ENCODE peak calls at places on chromosome 21, in ten cellular contexts. One of them, this sample, is unnamed.

GRCh38 chr21:36890086-36890485 is 76.4 kb downstream of the HLCS start:
- DNase-seq in posterior cingulate gyrus: no peak
- DNase-seq in activated CD8-positive, alpha-beta memory T cell treated with anti-CD3 and anti-CD28 coated beads for 4 hours: no peak
- DNase-seq in dermis microvascular lymphatic vessel endothelial cell: no peak
- DNase-seq in fibroblast of lung: no peak
- DNase-seq in M059J: no peak
- DNase-seq in KBM-7: no peak
- DNase-seq in stimulated activated CD8-positive, alpha-beta memory T cell treated with anti-CD3 and anti-CD28 coated beads, Interleukin-4, amount 100 ng/mL, for 4 hours: no peak
- DNase-seq in NCI-H82: no peak
- DNase-seq in nephron progenitor cell: no peak
- DNase-seq in this sample: peak

GRCh38 chr21:15893902-15894301 is 164.1 kb downstream of the USP25 start:
- DNase-seq in NCI-H82: peak
- DNase-seq in activated CD8-positive, alpha-beta memory T cell treated with anti-CD3 and anti-CD28 coated beads for 4 hours: no peak
- DNase-seq in nephron progenitor cell: no peak
- DNase-seq in stimulated activated CD8-positive, alpha-beta memory T cell treated with anti-CD3 and anti-CD28 coated beads, Interleukin-4, amount 100 ng/mL, for 4 hours: no peak
- DNase-seq in M059J: no peak
- DNase-seq in fibroblast of lung: no peak
- DNase-seq in posterior cingulate gyrus: no peak
- DNase-seq in KBM-7: no peak
- DNase-seq in dermis microvascular lymphatic vessel endothelial cell: no peak
- DNase-seq in this sample: no peak

GRCh38 chr21:35234725-35235124 is 185.6 kb upstream of the RUNX1 start:
- DNase-seq in KBM-7: peak
- DNase-seq in fibroblast of lung: no peak
- DNase-seq in M059J: peak
- DNase-seq in stimulated activated CD8-positive, alpha-beta memory T cell treated with anti-CD3 and anti-CD28 coated beads, Interleukin-4, amount 100 ng/mL, for 4 hours: no peak
- DNase-seq in dermis microvascular lymphatic vessel endothelial cell: no peak
- DNase-seq in NCI-H82: no peak
- DNase-seq in nephron progenitor cell: no peak
- DNase-seq in posterior cingulate gyrus: no peak
- DNase-seq in activated CD8-positive, alpha-beta memory T cell treated with anti-CD3 and anti-CD28 coated beads for 4 hours: no peak
- DNase-seq in this sample: peak

GRCh38 chr21:43590220-43590619 is 69.1 kb downstream of the HSF2BP start:
- DNase-seq in posterior cingulate gyrus: no peak
- DNase-seq in nephron progenitor cell: no peak
- DNase-seq in dermis microvascular lymphatic vessel endothelial cell: no peak
- DNase-seq in fibroblast of lung: no peak
- DNase-seq in activated CD8-positive, alpha-beta memory T cell treated with anti-CD3 and anti-CD28 coated beads for 4 hours: no peak
- DNase-seq in M059J: peak
- DNase-seq in NCI-H82: no peak
- DNase-seq in KBM-7: no peak
- DNase-seq in stimulated activated CD8-positive, alpha-beta memory T cell treated with anti-CD3 and anti-CD28 coated beads, Interleukin-4, amount 100 ng/mL, for 4 hours: no peak
- DNase-seq in this sample: peak

GRCh38 chr21:15895142-15896106 is 165.6 kb downstream of the USP25 start:
- DNase-seq in KBM-7: no peak
- DNase-seq in stimulated activated CD8-positive, alpha-beta memory T cell treated with anti-CD3 and anti-CD28 coated beads, Interleukin-4, amount 100 ng/mL, for 4 hours: no peak
- DNase-seq in NCI-H82: no peak
- DNase-seq in nephron progenitor cell: no peak
- DNase-seq in fibroblast of lung: peak
- DNase-seq in posterior cingulate gyrus: no peak
- DNase-seq in activated CD8-positive, alpha-beta memory T cell treated with anti-CD3 and anti-CD28 coated beads for 4 hours: no peak
- DNase-seq in M059J: no peak
- DNase-seq in dermis microvascular lymphatic vessel endothelial cell: no peak
- DNase-seq in this sample: peak

GRCh38 chr21:39705849-39706248 is 39.1 kb upstream of the IGSF5 start:
- DNase-seq in nephron progenitor cell: no peak
- DNase-seq in NCI-H82: no peak
- DNase-seq in fibroblast of lung: peak
- DNase-seq in KBM-7: no peak
- DNase-seq in stimulated activated CD8-positive, alpha-beta memory T cell treated with anti-CD3 and anti-CD28 coated beads, Interleukin-4, amount 100 ng/mL, for 4 hours: no peak
- DNase-seq in M059J: no peak
- DNase-seq in dermis microvascular lymphatic vessel endothelial cell: no peak
- DNase-seq in posterior cingulate gyrus: no peak
- DNase-seq in activated CD8-positive, alpha-beta memory T cell treated with anti-CD3 and anti-CD28 coated beads for 4 hours: no peak
- DNase-seq in this sample: no peak

GRCh38 chr21:41613421-41613998 is 105.6 kb upstream of the TMPRSS2 start:
- DNase-seq in NCI-H82: no peak
- DNase-seq in posterior cingulate gyrus: no peak
- DNase-seq in KBM-7: no peak
- DNase-seq in stimulated activated CD8-positive, alpha-beta memory T cell treated with anti-CD3 and anti-CD28 coated beads, Interleukin-4, amount 100 ng/mL, for 4 hours: no peak
- DNase-seq in dermis microvascular lymphatic vessel endothelial cell: no peak
- DNase-seq in M059J: no peak
- DNase-seq in activated CD8-positive, alpha-beta memory T cell treated with anti-CD3 and anti-CD28 coated beads for 4 hours: no peak
- DNase-seq in nephron progenitor cell: no peak
- DNase-seq in fibroblast of lung: no peak
- DNase-seq in this sample: peak

GRCh38 chr21:18387994-18388393 is 15.6 kb downstream of the TMPRSS15 start:
- DNase-seq in stimulated activated CD8-positive, alpha-beta memory T cell treated with anti-CD3 and anti-CD28 coated beads, Interleukin-4, amount 100 ng/mL, for 4 hours: no peak
- DNase-seq in nephron progenitor cell: no peak
- DNase-seq in fibroblast of lung: no peak
- DNase-seq in activated CD8-positive, alpha-beta memory T cell treated with anti-CD3 and anti-CD28 coated beads for 4 hours: no peak
- DNase-seq in M059J: no peak
- DNase-seq in KBM-7: no peak
- DNase-seq in posterior cingulate gyrus: no peak
- DNase-seq in NCI-H82: no peak
- DNase-seq in dermis microvascular lymphatic vessel endothelial cell: no peak
- DNase-seq in this sample: no peak

GRCh38 chr21:45580576-45581321 is 38.5 kb upstream of the SLC19A1 start:
- DNase-seq in activated CD8-positive, alpha-beta memory T cell treated with anti-CD3 and anti-CD28 coated beads for 4 hours: no peak
- DNase-seq in fibroblast of lung: no peak
- DNase-seq in posterior cingulate gyrus: no peak
- DNase-seq in nephron progenitor cell: no peak
- DNase-seq in M059J: no peak
- DNase-seq in dermis microvascular lymphatic vessel endothelial cell: no peak
- DNase-seq in stimulated activated CD8-positive, alpha-beta memory T cell treated with anti-CD3 and anti-CD28 coated beads, Interleukin-4, amount 100 ng/mL, for 4 hours: no peak
- DNase-seq in KBM-7: no peak
- DNase-seq in NCI-H82: no peak
- DNase-seq in this sample: no peak

GRCh38 chr21:31479714-31480113 is 135.7 kb upstream of the TIAM1 start:
- DNase-seq in stimulated activated CD8-positive, alpha-beta memory T cell treated with anti-CD3 and anti-CD28 coated beads, Interleukin-4, amount 100 ng/mL, for 4 hours: no peak
- DNase-seq in posterior cingulate gyrus: no peak
- DNase-seq in nephron progenitor cell: no peak
- DNase-seq in activated CD8-positive, alpha-beta memory T cell treated with anti-CD3 and anti-CD28 coated beads for 4 hours: no peak
- DNase-seq in KBM-7: no peak
- DNase-seq in NCI-H82: no peak
- DNase-seq in M059J: no peak
- DNase-seq in dermis microvascular lymphatic vessel endothelial cell: no peak
- DNase-seq in fibroblast of lung: no peak
- DNase-seq in this sample: no peak

GRCh38 chr21:29148535-29148934 is 18.1 kb downstream of the MAP3K7CL start:
- DNase-seq in stimulated activated CD8-positive, alpha-beta memory T cell treated with anti-CD3 and anti-CD28 coated beads, Interleukin-4, amount 100 ng/mL, for 4 hours: no peak
- DNase-seq in posterior cingulate gyrus: no peak
- DNase-seq in KBM-7: no peak
- DNase-seq in fibroblast of lung: peak
- DNase-seq in dermis microvascular lymphatic vessel endothelial cell: no peak
- DNase-seq in activated CD8-positive, alpha-beta memory T cell treated with anti-CD3 and anti-CD28 coated beads for 4 hours: no peak
- DNase-seq in M059J: peak
- DNase-seq in nephron progenitor cell: no peak
- DNase-seq in NCI-H82: no peak
- DNase-seq in this sample: peak

This sample was measured in astrocyte of the hippocampus.